ENCODE peak calls at places on chromosome 15, in seven cellular contexts. V, W, F, Q, A, R and K are unnamed samples.

GRCh38 chr15:41865490-41866055 is 26.9 kb downstream of the PLA2G4B start:
- DNase-seq in V (no peak), W (no peak), F (no peak), Q (no peak), A (no peak), R (no peak), K (no peak)

GRCh38 chr15:34855397-34855796 is 60.0 kb upstream of the ACTC1 start:
- DNase-seq in V (no peak), W (no peak), F (no peak), Q (no peak), A (peak; percentile 16), R (no peak), K (no peak)

GRCh38 chr15:91871138-91871537 is 17.6 kb downstream of the SLCO3A1 start:
- DNase-seq in V (no peak), W (no peak), F (no peak), Q (no peak), A (no peak), R (no peak), K (no peak)

GRCh38 chr15:89130194-89130593 is 41.9 kb downstream of the ABHD2 start:
- DNase-seq in V (no peak), W (no peak), F (no peak), Q (no peak), A (no peak), R (no peak), K (no peak)

GRCh38 chr15:41411031-41411430 is 5.9 kb upstream of the RTF1 start:
- DNase-seq in V (no peak), W (no peak), F (no peak), Q (no peak), A (no peak), R (no peak), K (no peak)

GRCh38 chr15:79970921-79971434 is at the start of gene BCL2A1:
- DNase-seq in V (no peak), W (peak; percentile 65), F (no peak), Q (peak; percentile 58), A (peak; percentile 56), R (no peak), K (no peak)

GRCh38 chr15:48986240-48986639 is 22.5 kb upstream of the SHC4 start:
- DNase-seq in V (no peak), W (no peak), F (no peak), Q (no peak), A (no peak), R (no peak), K (no peak)

GRCh38 chr15:75727851-75728715 is 15.4 kb upstream of the CSPG4 start:
- DNase-seq in V (peak; percentile 65), W (peak; percentile 68), F (no peak), Q (peak; percentile 69), A (no peak), R (peak; percentile 78), K (no peak)

GRCh38 chr15:53910236-53910849 is 67.9 kb upstream of the UNC13C start:
- DNase-seq in V (no peak), W (no peak), F (no peak), Q (no peak), A (no peak), R (no peak), K (no peak)

GRCh38 chr15:100835626-100836025 is 44.0 kb upstream of the ALDH1A3 start:
- DNase-seq in V (no peak), W (no peak), F (no peak), Q (no peak), A (no peak), R (no peak), K (no peak)
- H3K9me3 ChIP-seq in V (no peaks in the 10 kb centered on the region), W (no peaks in the 10 kb centered on the region), F (no peaks in the 10 kb centered on the region), Q (no peaks in the 10 kb centered on the region), A (no peaks in the 10 kb centered on the region), R (no peaks in the 10 kb centered on the region), K (no peaks in the 10 kb centered on the region)

DNA sequence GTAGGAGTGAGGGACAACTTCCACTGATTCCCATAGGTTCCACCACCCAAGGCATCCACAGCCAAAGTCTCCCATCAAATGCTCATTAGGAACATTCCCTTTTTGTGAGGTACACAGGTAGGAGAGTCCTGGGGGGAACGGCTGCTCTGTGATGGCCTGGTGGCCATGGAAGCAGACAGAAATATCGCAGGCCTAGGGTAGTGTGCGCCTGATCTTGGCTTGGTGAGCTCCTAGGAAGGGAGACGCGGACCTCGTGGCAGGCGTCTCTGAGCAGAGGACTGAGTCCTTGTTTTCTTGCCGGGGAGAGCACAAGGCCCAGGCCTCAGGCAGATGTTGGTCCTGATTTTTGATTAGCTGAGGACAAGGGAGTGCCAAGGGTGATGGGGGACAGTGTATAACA is 99.5 kb downstream of the SNRPN start:
- DNase-seq in V (no peak), W (no peak), F (no peak), Q (no peak), A (no peak), R (no peak), K (no peak)
- H3K9me3 ChIP-seq in V (peaks cover 87% of the 10 kb centered on the region), W (peaks cover 80% of the 10 kb centered on the region), F (peaks cover 100% of the 10 kb centered on the region), Q (peaks cover 68% of the 10 kb centered on the region), A (peaks cover 96% of the 10 kb centered on the region), R (peaks cover 89% of the 10 kb centered on the region), K (peaks cover 5% of the 10 kb centered on the region)

GRCh38 chr15:87263844-87264243 is 992.7 kb downstream of the NTRK3 start:
- DNase-seq in V (no peak), W (no peak), F (no peak), Q (no peak), A (no peak), R (no peak), K (no peak)
- H3K9me3 ChIP-seq in V (no peaks in the 10 kb centered on the region), W (no peaks in the 10 kb centered on the region), F (no peaks in the 10 kb centered on the region), Q (peaks cover 9% of the 10 kb centered on the region), A (no peaks in the 10 kb centered on the region), R (no peaks in the 10 kb centered on the region), K (peaks cover 20% of the 10 kb centered on the region)

DNA sequence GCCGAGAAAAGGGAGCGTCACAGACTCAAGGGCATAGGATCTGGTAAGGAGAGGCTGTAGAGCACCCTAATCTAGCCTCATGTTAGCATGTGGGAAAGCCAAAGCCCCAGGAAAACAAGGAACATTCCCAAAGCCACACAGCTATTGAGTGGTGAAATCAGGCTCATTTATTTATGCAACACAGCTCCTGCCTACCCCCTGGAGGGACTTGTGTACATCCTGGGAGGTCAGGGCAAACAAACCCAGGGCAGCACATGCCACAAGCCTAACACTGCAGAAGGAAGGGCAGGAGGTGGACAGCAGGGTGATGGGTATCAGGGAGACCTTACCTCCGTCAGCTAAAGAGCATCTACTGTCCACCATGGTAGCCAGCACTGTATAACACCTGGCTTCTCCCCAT is 283.5 kb downstream of the RPLP1 start:
- DNase-seq in V (no peak), W (no peak), F (no peak), Q (no peak), A (no peak), R (no peak), K (no peak)
- H3K9me3 ChIP-seq in V (peaks cover 5% of the 10 kb centered on the region), W (no peaks in the 10 kb centered on the region), F (no peaks in the 10 kb centered on the region), Q (peaks cover 13% of the 10 kb centered on the region), A (peaks cover 9% of the 10 kb centered on the region), R (no peaks in the 10 kb centered on the region), K (peaks cover 5% of the 10 kb centered on the region)